ENCODE peak calls at places on chromosomes 16 and 17, in four cellular contexts. One of them, this sample, is unnamed.

GRCh38 chr17:65246252-65246651 is 109.1 kb downstream of the RGS9 start:
- DNase-seq in activated CD8-positive, alpha-beta memory T cell treated with anti-CD3 and anti-CD28 coated beads, Interleukin-2, amount 50 U/mL, for 48 hours: no peak
- DNase-seq in epithelial cell of prostate: no peak
- DNase-seq in left ventricle myocardium superior: no peak
- DNase-seq in this sample: no peak

GRCh38 chr17:75524971-75525805 is at the start of gene LLGL2:
- DNase-seq in activated CD8-positive, alpha-beta memory T cell treated with anti-CD3 and anti-CD28 coated beads, Interleukin-2, amount 50 U/mL, for 48 hours: peak
- DNase-seq in epithelial cell of prostate: peak
- DNase-seq in left ventricle myocardium superior: peak
- DNase-seq in this sample: peak

GRCh38 chr16:46607529-46607928 is 13.7 kb downstream of the SHCBP1 start:
- DNase-seq in activated CD8-positive, alpha-beta memory T cell treated with anti-CD3 and anti-CD28 coated beads, Interleukin-2, amount 50 U/mL, for 48 hours: no peak
- DNase-seq in epithelial cell of prostate: no peak
- DNase-seq in left ventricle myocardium superior: no peak
- DNase-seq in this sample: no peak

GRCh38 chr17:49738456-49739163 is 25.3 kb downstream of the FAM117A start:
- DNase-seq in activated CD8-positive, alpha-beta memory T cell treated with anti-CD3 and anti-CD28 coated beads, Interleukin-2, amount 50 U/mL, for 48 hours: no peak
- DNase-seq in epithelial cell of prostate: no peak
- DNase-seq in left ventricle myocardium superior: peak
- DNase-seq in this sample: peak

GRCh38 chr17:64779344-64780095 is 117.4 kb upstream of the SMURF2 start:
- DNase-seq in activated CD8-positive, alpha-beta memory T cell treated with anti-CD3 and anti-CD28 coated beads, Interleukin-2, amount 50 U/mL, for 48 hours: peak
- DNase-seq in epithelial cell of prostate: no peak
- DNase-seq in left ventricle myocardium superior: peak
- DNase-seq in this sample: no peak

GRCh38 chr17:9364837-9365430 is 210.7 kb downstream of the STX8 start:
- DNase-seq in activated CD8-positive, alpha-beta memory T cell treated with anti-CD3 and anti-CD28 coated beads, Interleukin-2, amount 50 U/mL, for 48 hours: no peak
- DNase-seq in epithelial cell of prostate: no peak
- DNase-seq in left ventricle myocardium superior: no peak
- DNase-seq in this sample: no peak

GRCh38 chr16:56332464-56333079 is 92.8 kb downstream of the AMFR start:
- DNase-seq in activated CD8-positive, alpha-beta memory T cell treated with anti-CD3 and anti-CD28 coated beads, Interleukin-2, amount 50 U/mL, for 48 hours: no peak
- DNase-seq in epithelial cell of prostate: no peak
- DNase-seq in left ventricle myocardium superior: peak
- DNase-seq in this sample: peak

GRCh38 chr16:17416461-17417221 is 54.1 kb downstream of the XYLT1 start:
- DNase-seq in activated CD8-positive, alpha-beta memory T cell treated with anti-CD3 and anti-CD28 coated beads, Interleukin-2, amount 50 U/mL, for 48 hours: peak
- DNase-seq in epithelial cell of prostate: no peak
- DNase-seq in left ventricle myocardium superior: peak
- DNase-seq in this sample: peak

GRCh38 chr16:85753976-85754375 is 3.1 kb upstream of the C16orf74 start:
- DNase-seq in activated CD8-positive, alpha-beta memory T cell treated with anti-CD3 and anti-CD28 coated beads, Interleukin-2, amount 50 U/mL, for 48 hours: no peak
- DNase-seq in epithelial cell of prostate: no peak
- DNase-seq in left ventricle myocardium superior: no peak
- DNase-seq in this sample: no peak

GRCh38 chr16:87067890-87068289 is 249.3 kb downstream of the C16orf95 start:
- DNase-seq in activated CD8-positive, alpha-beta memory T cell treated with anti-CD3 and anti-CD28 coated beads, Interleukin-2, amount 50 U/mL, for 48 hours: peak
- DNase-seq in epithelial cell of prostate: no peak
- DNase-seq in left ventricle myocardium superior: no peak
- DNase-seq in this sample: no peak

GRCh38 chr16:85515830-85516397 is 97.2 kb upstream of the GSE1 start:
- DNase-seq in activated CD8-positive, alpha-beta memory T cell treated with anti-CD3 and anti-CD28 coated beads, Interleukin-2, amount 50 U/mL, for 48 hours: no peak
- DNase-seq in epithelial cell of prostate: no peak
- DNase-seq in left ventricle myocardium superior: no peak
- DNase-seq in this sample: no peak

GRCh38 chr16:60655514-60656153 is 1380.6 kb downstream of the CDH8 start:
- DNase-seq in activated CD8-positive, alpha-beta memory T cell treated with anti-CD3 and anti-CD28 coated beads, Interleukin-2, amount 50 U/mL, for 48 hours: no peak
- DNase-seq in epithelial cell of prostate: no peak
- DNase-seq in left ventricle myocardium superior: no peak
- DNase-seq in this sample: no peak

GRCh38 chr17:54270499-54270898 is 447.8 kb downstream of the KIF2B start:
- DNase-seq in activated CD8-positive, alpha-beta memory T cell treated with anti-CD3 and anti-CD28 coated beads, Interleukin-2, amount 50 U/mL, for 48 hours: no peak
- DNase-seq in epithelial cell of prostate: peak
- DNase-seq in left ventricle myocardium superior: no peak
- DNase-seq in this sample: no peak

GRCh38 chr16:1430759-1431496 is at the start of gene PERCC1:
- DNase-seq in activated CD8-positive, alpha-beta memory T cell treated with anti-CD3 and anti-CD28 coated beads, Interleukin-2, amount 50 U/mL, for 48 hours: no peak
- DNase-seq in epithelial cell of prostate: no peak
- DNase-seq in left ventricle myocardium superior: no peak
- DNase-seq in this sample: no peak

GRCh38 chr17:45112559-45113423 is 19.5 kb downstream of the PLCD3 start:
- DNase-seq in activated CD8-positive, alpha-beta memory T cell treated with anti-CD3 and anti-CD28 coated beads, Interleukin-2, amount 50 U/mL, for 48 hours: no peak
- DNase-seq in epithelial cell of prostate: no peak
- DNase-seq in left ventricle myocardium superior: no peak
- DNase-seq in this sample: no peak

GRCh38 chr17:50584749-50585148 is 24.2 kb downstream of the CACNA1G start:
- DNase-seq in activated CD8-positive, alpha-beta memory T cell treated with anti-CD3 and anti-CD28 coated beads, Interleukin-2, amount 50 U/mL, for 48 hours: no peak
- DNase-seq in epithelial cell of prostate: no peak
- DNase-seq in left ventricle myocardium superior: no peak
- DNase-seq in this sample: no peak

GRCh38 chr16:87053016-87053982 is 263.9 kb downstream of the C16orf95 start:
- DNase-seq in activated CD8-positive, alpha-beta memory T cell treated with anti-CD3 and anti-CD28 coated beads, Interleukin-2, amount 50 U/mL, for 48 hours: no peak
- DNase-seq in epithelial cell of prostate: no peak
- DNase-seq in left ventricle myocardium superior: no peak
- DNase-seq in this sample: no peak

GRCh38 chr17:38877130-38877851 is 7.4 kb downstream of the LASP1 start:
- DNase-seq in activated CD8-positive, alpha-beta memory T cell treated with anti-CD3 and anti-CD28 coated beads, Interleukin-2, amount 50 U/mL, for 48 hours: no peak
- DNase-seq in epithelial cell of prostate: no peak
- DNase-seq in left ventricle myocardium superior: no peak
- DNase-seq in this sample: no peak

GRCh38 chr16:50636865-50637374 is 44.2 kb downstream of the SNX20 start:
- DNase-seq in activated CD8-positive, alpha-beta memory T cell treated with anti-CD3 and anti-CD28 coated beads, Interleukin-2, amount 50 U/mL, for 48 hours: no peak
- DNase-seq in epithelial cell of prostate: no peak
- DNase-seq in left ventricle myocardium superior: no peak
- DNase-seq in this sample: no peak

GRCh38 chr17:45823598-45823997 is 21.1 kb upstream of the SPPL2C start:
- DNase-seq in activated CD8-positive, alpha-beta memory T cell treated with anti-CD3 and anti-CD28 coated beads, Interleukin-2, amount 50 U/mL, for 48 hours: no peak
- DNase-seq in epithelial cell of prostate: no peak
- DNase-seq in left ventricle myocardium superior: no peak
- DNase-seq in this sample: no peak

GRCh38 chr16:70252355-70252988 is 732 bp upstream of the EXOSC6 start:
- DNase-seq in activated CD8-positive, alpha-beta memory T cell treated with anti-CD3 and anti-CD28 coated beads, Interleukin-2, amount 50 U/mL, for 48 hours: peak
- DNase-seq in epithelial cell of prostate: no peak
- DNase-seq in left ventricle myocardium superior: peak
- DNase-seq in this sample: no peak

This sample was measured in left ventricle myocardium inferior.